ENCODE peak calls at places on chromosomes 12 and 14, in eight cellular contexts. One of them, this sample, is unnamed.
A peak's percentile ranks its signal among the peaks of the same experiment; 100 is the strongest.

GRCh38 chr12:108442077-108442476 is 73.0 kb upstream of the FICD start:
- DNase-seq in HepG2: no peak
- DNase-seq in Karpas-422: no peak
- DNase-seq in mammary epithelial cell: no peak
- DNase-seq in fibroblast of lung: no peak
- DNase-seq in GM23248: no peak
- DNase-seq in neural progenitor cell: peak; percentile 63
- DNase-seq in MM.1S: no peak
- DNase-seq in this sample: no peak

GRCh38 chr12:10186299-10186698 is 7.5 kb downstream of the TMEM52B start:
- DNase-seq in HepG2: no peak
- DNase-seq in Karpas-422: no peak
- DNase-seq in mammary epithelial cell: no peak
- DNase-seq in fibroblast of lung: no peak
- DNase-seq in GM23248: no peak
- DNase-seq in neural progenitor cell: no peak
- DNase-seq in MM.1S: no peak
- DNase-seq in this sample: no peak

GRCh38 chr14:94581127-94581999 is at the start of gene SERPINA5:
- DNase-seq in HepG2: peak; percentile 83
- DNase-seq in Karpas-422: no peak
- DNase-seq in mammary epithelial cell: peak; percentile 7
- DNase-seq in fibroblast of lung: no peak
- DNase-seq in GM23248: peak; percentile 11
- DNase-seq in neural progenitor cell: peak; percentile 50
- DNase-seq in MM.1S: no peak
- DNase-seq in this sample: peak; percentile 2

GRCh38 chr14:85471744-85472143 is 58.2 kb upstream of the FLRT2 start:
- DNase-seq in HepG2: peak; percentile 77
- DNase-seq in Karpas-422: no peak
- DNase-seq in mammary epithelial cell: peak; percentile 76
- DNase-seq in fibroblast of lung: peak; percentile 89
- DNase-seq in GM23248: peak; percentile 84
- DNase-seq in neural progenitor cell: no peak
- DNase-seq in MM.1S: no peak
- DNase-seq in this sample: peak; percentile 72

GRCh38 chr12:49230810-49231209 is 34.1 kb upstream of the TUBA1C start:
- DNase-seq in HepG2: no peak
- DNase-seq in Karpas-422: no peak
- DNase-seq in mammary epithelial cell: no peak
- DNase-seq in fibroblast of lung: no peak
- DNase-seq in GM23248: no peak
- DNase-seq in neural progenitor cell: no peak
- DNase-seq in MM.1S: no peak
- DNase-seq in this sample: no peak

GRCh38 chr12:132127041-132127440 is 17.1 kb downstream of the DDX51 start:
- DNase-seq in HepG2: no peak
- DNase-seq in Karpas-422: no peak
- DNase-seq in mammary epithelial cell: no peak
- DNase-seq in fibroblast of lung: no peak
- DNase-seq in GM23248: no peak
- DNase-seq in neural progenitor cell: no peak
- DNase-seq in MM.1S: no peak
- DNase-seq in this sample: no peak

GRCh38 chr14:58078068-58078467 is 73.9 kb downstream of the ARMH4 start:
- DNase-seq in HepG2: no peak
- DNase-seq in Karpas-422: no peak
- DNase-seq in mammary epithelial cell: peak; percentile 83
- DNase-seq in fibroblast of lung: peak; percentile 58
- DNase-seq in GM23248: peak; percentile 79
- DNase-seq in neural progenitor cell: no peak
- DNase-seq in MM.1S: no peak
- DNase-seq in this sample: peak; percentile 54

GRCh38 chr12:110015132-110015531 is 15.9 kb downstream of the ANKRD13A start:
- DNase-seq in HepG2: no peak
- DNase-seq in Karpas-422: peak; percentile 65
- DNase-seq in mammary epithelial cell: no peak
- DNase-seq in fibroblast of lung: no peak
- DNase-seq in GM23248: no peak
- DNase-seq in neural progenitor cell: no peak
- DNase-seq in MM.1S: peak; percentile 18
- DNase-seq in this sample: no peak

GRCh38 chr14:24095196-24096068 is 1.3 kb downstream of the PCK2 start:
- DNase-seq in HepG2: peak; percentile 100
- DNase-seq in Karpas-422: peak; percentile 92
- DNase-seq in mammary epithelial cell: peak; percentile 23
- DNase-seq in fibroblast of lung: peak; percentile 62
- DNase-seq in GM23248: peak; percentile 77
- DNase-seq in neural progenitor cell: peak; percentile 61
- DNase-seq in MM.1S: no peak
- DNase-seq in this sample: no peak

GRCh38 chr14:92093320-92093719 is 13.1 kb downstream of the ATXN3 start:
- DNase-seq in HepG2: no peak
- DNase-seq in Karpas-422: peak; percentile 76
- DNase-seq in mammary epithelial cell: no peak
- DNase-seq in fibroblast of lung: no peak
- DNase-seq in GM23248: peak; percentile 8
- DNase-seq in neural progenitor cell: peak; percentile 10
- DNase-seq in MM.1S: no peak
- DNase-seq in this sample: no peak

GRCh38 chr12:49059063-49059384 is 1.6 kb downstream of the KMT2D start:
- DNase-seq in HepG2: no peak
- DNase-seq in Karpas-422: no peak
- DNase-seq in mammary epithelial cell: peak; percentile 1
- DNase-seq in fibroblast of lung: peak; percentile 11
- DNase-seq in GM23248: peak; percentile 30
- DNase-seq in neural progenitor cell: no peak
- DNase-seq in MM.1S: no peak
- DNase-seq in this sample: no peak

GRCh38 chr12:32083489-32083888 is 23.2 kb upstream of the BICD1 start:
- DNase-seq in HepG2: no peak
- DNase-seq in Karpas-422: no peak
- DNase-seq in mammary epithelial cell: peak; percentile 44
- DNase-seq in fibroblast of lung: peak; percentile 64
- DNase-seq in GM23248: peak; percentile 85
- DNase-seq in neural progenitor cell: no peak
- DNase-seq in MM.1S: no peak
- DNase-seq in this sample: peak; percentile 59

GRCh38 chr14:49670475-49670874 is 17.5 kb downstream of the POLE2 start:
- DNase-seq in HepG2: no peak
- DNase-seq in Karpas-422: no peak
- DNase-seq in mammary epithelial cell: no peak
- DNase-seq in fibroblast of lung: no peak
- DNase-seq in GM23248: no peak
- DNase-seq in neural progenitor cell: no peak
- DNase-seq in MM.1S: no peak
- DNase-seq in this sample: no peak

GRCh38 chr12:41663487-41664258 is 475.6 kb downstream of the PDZRN4 start:
- DNase-seq in HepG2: peak; percentile 28
- DNase-seq in Karpas-422: no peak
- DNase-seq in mammary epithelial cell: peak; percentile 3
- DNase-seq in fibroblast of lung: peak; percentile 1
- DNase-seq in GM23248: peak; percentile 29
- DNase-seq in neural progenitor cell: peak; percentile 39
- DNase-seq in MM.1S: peak; percentile 22
- DNase-seq in this sample: peak; percentile 53

GRCh38 chr12:113273053-113273725 is 51.9 kb downstream of the TPCN1 start:
- DNase-seq in HepG2: no peak
- DNase-seq in Karpas-422: no peak
- DNase-seq in mammary epithelial cell: no peak
- DNase-seq in fibroblast of lung: peak; percentile 20
- DNase-seq in GM23248: peak; percentile 29
- DNase-seq in neural progenitor cell: no peak
- DNase-seq in MM.1S: no peak
- DNase-seq in this sample: no peak

GRCh38 chr12:27524839-27525238 is 833 bp downstream of the PPFIBP1 start:
- DNase-seq in HepG2: no peak
- DNase-seq in Karpas-422: no peak
- DNase-seq in mammary epithelial cell: no peak
- DNase-seq in fibroblast of lung: peak; percentile 60
- DNase-seq in GM23248: peak; percentile 67
- DNase-seq in neural progenitor cell: no peak
- DNase-seq in MM.1S: no peak
- DNase-seq in this sample: peak; percentile 42

GRCh38 chr12:126935435-126935834 is 1331.5 kb upstream of the TMEM132C start:
- DNase-seq in HepG2: no peak
- DNase-seq in Karpas-422: no peak
- DNase-seq in mammary epithelial cell: no peak
- DNase-seq in fibroblast of lung: no peak
- DNase-seq in GM23248: no peak
- DNase-seq in neural progenitor cell: no peak
- DNase-seq in MM.1S: no peak
- DNase-seq in this sample: no peak

GRCh38 chr14:33477752-33478151 is 473.1 kb downstream of the EGLN3 start:
- DNase-seq in HepG2: no peak
- DNase-seq in Karpas-422: no peak
- DNase-seq in mammary epithelial cell: no peak
- DNase-seq in fibroblast of lung: no peak
- DNase-seq in GM23248: no peak
- DNase-seq in neural progenitor cell: peak; percentile 75
- DNase-seq in MM.1S: no peak
- DNase-seq in this sample: no peak

GRCh38 chr14:68705741-68706283 is 87.1 kb downstream of the ZFP36L1 start:
- DNase-seq in HepG2: no peak
- DNase-seq in Karpas-422: no peak
- DNase-seq in mammary epithelial cell: peak; percentile 90
- DNase-seq in fibroblast of lung: no peak
- DNase-seq in GM23248: no peak
- DNase-seq in neural progenitor cell: no peak
- DNase-seq in MM.1S: no peak
- DNase-seq in this sample: no peak

GRCh38 chr12:39441963-39442894 is 691 bp downstream of the KIF21A start:
- DNase-seq in HepG2: peak; percentile 39
- DNase-seq in Karpas-422: peak; percentile 40
- DNase-seq in mammary epithelial cell: peak; percentile 57
- DNase-seq in fibroblast of lung: peak; percentile 11
- DNase-seq in GM23248: peak; percentile 70
- DNase-seq in neural progenitor cell: peak; percentile 63
- DNase-seq in MM.1S: peak; percentile 33
- DNase-seq in this sample: peak; percentile 39

GRCh38 chr12:102535306-102535705 is 54.9 kb upstream of the IGF1 start:
- DNase-seq in HepG2: no peak
- DNase-seq in Karpas-422: no peak
- DNase-seq in mammary epithelial cell: no peak
- DNase-seq in fibroblast of lung: no peak
- DNase-seq in GM23248: no peak
- DNase-seq in neural progenitor cell: no peak
- DNase-seq in MM.1S: no peak
- DNase-seq in this sample: no peak
- H3K27ac ChIP-seq in HepG2: no peak overlapping the region
- H3K27ac ChIP-seq in Karpas-422: no peak overlapping the region
- H3K27ac ChIP-seq in mammary epithelial cell: no peak overlapping the region
- H3K27ac ChIP-seq in fibroblast of lung: no peak overlapping the region
- H3K27ac ChIP-seq in GM23248: no peak overlapping the region
- H3K27ac ChIP-seq in neural progenitor cell: no peak overlapping the region
- H3K27ac ChIP-seq in MM.1S: no peak overlapping the region
- H3K27ac ChIP-seq in this sample: no peak overlapping the region

DNA sequence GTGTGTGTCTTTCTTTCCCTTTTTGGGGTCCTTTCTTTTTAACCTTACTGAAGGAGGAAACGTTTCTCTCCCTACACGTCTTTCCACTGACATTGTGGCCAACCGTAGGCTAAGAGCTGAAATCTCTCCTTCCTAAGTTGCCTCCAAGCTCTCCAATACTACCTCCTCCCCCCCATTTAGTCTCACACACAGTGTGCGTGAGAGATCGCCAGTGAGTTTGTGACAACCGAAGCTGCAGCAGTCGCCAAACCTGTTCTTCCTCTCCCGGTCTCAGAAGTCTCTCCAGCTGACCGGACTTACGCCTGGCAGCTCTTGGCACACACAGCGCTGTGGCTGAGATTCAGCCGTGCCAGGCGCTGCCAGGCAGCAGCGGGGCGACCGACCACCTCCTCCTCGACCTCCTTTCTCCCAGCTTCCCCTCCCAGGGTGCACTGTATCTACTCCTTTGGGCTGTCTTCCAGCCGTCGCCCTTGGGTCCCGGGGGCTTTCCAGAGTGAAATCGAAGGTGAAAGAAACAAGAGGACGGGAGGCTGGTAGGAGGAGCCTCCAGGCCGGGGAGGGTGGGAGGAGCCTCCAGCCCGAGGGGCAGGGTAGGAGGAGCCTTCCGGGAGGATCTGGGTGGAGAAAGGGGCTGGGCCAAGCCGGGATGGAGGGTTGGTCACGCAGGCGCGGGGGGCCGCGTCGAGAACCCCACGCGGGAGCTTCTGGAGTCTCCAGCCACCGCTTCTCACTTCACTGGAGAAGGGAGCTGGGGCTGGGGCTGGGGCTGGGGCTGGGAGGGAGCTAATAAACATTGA is at the start of gene TMTC2:
- DNase-seq in HepG2: peak; percentile 62
- DNase-seq in Karpas-422: peak; percentile 95
- DNase-seq in mammary epithelial cell: peak; percentile 92
- DNase-seq in fibroblast of lung: peak; percentile 87
- DNase-seq in GM23248: peak; percentile 96
- DNase-seq in neural progenitor cell: peak; percentile 93
- DNase-seq in MM.1S: peak; percentile 90
- DNase-seq in this sample: peak; percentile 97
- H3K9ac ChIP-seq in HepG2: peak within 1 kb of the TSS; percentile 55
- H3K9ac ChIP-seq in Karpas-422: peak within 1 kb of the TSS; percentile 69
- H3K9ac ChIP-seq in mammary epithelial cell: peak within 1 kb of the TSS; percentile 83
- H3K9ac ChIP-seq in fibroblast of lung: peak within 1 kb of the TSS; percentile 77
- H3K9ac ChIP-seq in GM23248: peak within 1 kb of the TSS; percentile 78
- H3K9ac ChIP-seq in neural progenitor cell: peak within 1 kb of the TSS; percentile 28
- H3K9ac ChIP-seq in MM.1S: peak within 1 kb of the TSS; percentile 63
- H3K9ac ChIP-seq in this sample: peak within 1 kb of the TSS; percentile 88

DNA sequence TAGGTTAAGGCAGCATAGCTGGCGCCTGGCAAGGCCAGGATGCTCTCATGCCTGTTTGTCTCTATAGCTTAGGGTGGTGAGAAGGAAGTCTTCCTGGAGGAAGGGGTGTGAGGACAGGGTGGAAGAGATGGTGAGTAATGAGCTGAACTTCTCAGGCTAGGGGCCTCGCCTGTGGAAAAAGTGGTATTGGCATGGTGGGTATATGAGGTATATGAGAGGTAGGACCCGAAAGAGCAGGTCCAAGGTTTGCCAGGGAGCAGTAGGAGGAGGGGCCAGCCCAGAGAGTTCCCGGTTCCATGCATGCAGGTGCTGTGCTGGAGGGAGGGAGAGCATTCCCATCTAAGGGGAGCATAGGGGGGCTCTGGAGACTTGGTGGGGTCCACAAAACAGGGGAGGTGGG is 13.4 kb downstream of the TAMALIN start:
- DNase-seq in HepG2: no peak
- DNase-seq in Karpas-422: no peak
- DNase-seq in mammary epithelial cell: no peak
- DNase-seq in fibroblast of lung: no peak
- DNase-seq in GM23248: no peak
- DNase-seq in neural progenitor cell: no peak
- DNase-seq in MM.1S: no peak
- DNase-seq in this sample: no peak
- H3K27ac ChIP-seq in HepG2: no peak overlapping the region
- H3K27ac ChIP-seq in Karpas-422: no peak overlapping the region
- H3K27ac ChIP-seq in mammary epithelial cell: no peak overlapping the region
- H3K27ac ChIP-seq in fibroblast of lung: no peak overlapping the region
- H3K27ac ChIP-seq in GM23248: no peak overlapping the region
- H3K27ac ChIP-seq in neural progenitor cell: no peak overlapping the region
- H3K27ac ChIP-seq in MM.1S: no peak overlapping the region
- H3K27ac ChIP-seq in this sample: no peak overlapping the region

DNA sequence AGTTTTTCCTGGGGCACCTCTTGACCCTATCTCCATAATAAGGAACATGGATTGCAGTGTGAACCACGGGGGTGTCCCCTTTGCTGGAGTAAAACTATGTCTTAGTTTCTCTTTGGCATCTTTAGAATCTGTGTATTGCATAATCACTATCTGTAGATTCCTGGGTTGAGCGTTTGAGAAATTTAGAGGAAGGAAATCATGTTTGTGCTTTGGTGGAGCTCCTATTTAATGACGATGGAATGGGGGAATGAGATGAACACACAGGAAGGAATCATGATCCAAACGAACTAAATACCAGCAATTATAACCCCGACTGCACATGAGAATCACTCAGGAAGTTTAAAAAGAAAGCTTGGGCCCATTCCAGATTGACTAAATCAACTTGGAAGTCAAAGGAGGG is 1.3 kb upstream of the MYG1 start:
- DNase-seq in HepG2: no peak
- DNase-seq in Karpas-422: no peak
- DNase-seq in mammary epithelial cell: no peak
- DNase-seq in fibroblast of lung: peak; percentile 67
- DNase-seq in GM23248: peak; percentile 98
- DNase-seq in neural progenitor cell: no peak
- DNase-seq in MM.1S: no peak
- DNase-seq in this sample: peak; percentile 74
- H3K9ac ChIP-seq in HepG2: no peak overlapping the region
- H3K9ac ChIP-seq in Karpas-422: peak overlapping the region; percentile 7
- H3K9ac ChIP-seq in mammary epithelial cell: no peak overlapping the region
- H3K9ac ChIP-seq in fibroblast of lung: peak overlapping the region; percentile 43
- H3K9ac ChIP-seq in GM23248: peak overlapping the region; percentile 96
- H3K9ac ChIP-seq in neural progenitor cell: no peak overlapping the region
- H3K9ac ChIP-seq in MM.1S: no peak overlapping the region
- H3K9ac ChIP-seq in this sample: peak overlapping the region; percentile 91

This sample was measured in PC-3.